ENCODE peak calls at places on chromosomes 13 and 19, in ten cellular contexts. Z is anterior cingulate cortex; Q is bronchial epithelial cell; B is activated T-helper 9 cell treated with anti-CD3 and anti-CD28 coated beads, Interleukin-2, amount 50 U/mL, for 16 hours; J is NCI-H526 treated with DMSO at 0.1 percent for 48 hours; Y is head of caudate nucleus; X is HCEC 1CT; P is activated T-helper 1 cell treated with anti-CD3 and anti-CD28 coated beads, Interleukin-2, amount 50 U/mL, for 16 hours; A is ovary; W is skeletal muscle cell. C is an unnamed sample.

GRCh38 chr19:40604647-40605200 is 3.6 kb downstream of the LTBP4 start:
- DNase-seq in W (no peak), P (no peak), Y (no peak), A (peak; percentile 64), J (no peak), B (no peak), Q (peak; percentile 46), X (no peak), Z (no peak), C (no peak)

GRCh38 chr19:52991484-52991883 is 22.2 kb upstream of the ERVV-1 start:
- DNase-seq in Y (no peak), Z (no peak), Q (peak; percentile 83), W (peak; percentile 4), B (no peak), J (no peak), P (no peak), X (peak; percentile 69), A (no peak), C (peak; percentile 62)

GRCh38 chr13:27309401-27309958 is 38.9 kb downstream of the RASL11A start:
- DNase-seq in B (no peak), Q (no peak), P (no peak), A (no peak), W (no peak), Y (no peak), J (no peak), Z (no peak), X (no peak), C (no peak)

GRCh38 chr13:83716121-83716520 is 166.2 kb downstream of the SLITRK1 start:
- DNase-seq in J (no peak), B (no peak), Z (no peak), W (no peak), A (no peak), Q (no peak), X (peak; percentile 5), P (no peak), Y (no peak), C (no peak)

GRCh38 chr13:21000647-21001046 is 60.7 kb downstream of the LATS2 start:
- DNase-seq in Q (no peak), P (no peak), Y (no peak), A (no peak), W (no peak), X (no peak), J (no peak), B (no peak), Z (no peak), C (no peak)

GRCh38 chr19:1873524-1874473 is 10.4 kb upstream of the KLF16 start:
- DNase-seq in X (no peak), W (no peak), B (no peak), Q (no peak), Z (peak; percentile 22), Y (no peak), P (no peak), J (no peak), A (peak; percentile 73), C (no peak)

GRCh38 chr13:45207319-45207718 is 6.5 kb upstream of the KCTD4 start:
- DNase-seq in J (no peak), Q (peak; percentile 57), W (no peak), P (no peak), B (no peak), Z (no peak), X (no peak), A (no peak), Y (no peak), C (no peak)

GRCh38 chr19:13077233-13077632 is 25.4 kb downstream of the LYL1 start:
- DNase-seq in Q (no peak), Z (no peak), J (no peak), B (no peak), A (no peak), Y (peak; percentile 85), W (no peak), P (no peak), X (no peak), C (no peak)

GRCh38 chr19:23439623-23440022 is 44.4 kb upstream of the ZNF91 start:
- DNase-seq in B (no peak), X (no peak), Y (no peak), A (no peak), J (no peak), Q (no peak), P (no peak), Z (no peak), W (no peak), C (no peak)